ENCODE peak calls at places on chromosomes 16 and 17, in eight cellular contexts. V is aorta; T is neural progenitor cell; G is A549; B is CD4-positive, CD25-positive, alpha-beta regulatory T cell; F is hepatocyte; L is lower lobe of right lung; W is effector memory CD4-positive, alpha-beta T cell. Q is an unnamed sample.
A peak's percentile ranks its signal among the peaks of the same experiment; 100 is the strongest.

GRCh38 chr17:43217614-43218087 is 6.0 kb downstream of the TMEM106A start:
- DNase-seq in L (no peak), V (no peak), G (no peak), W (no peak), B (no peak), T (no peak), F (no peak), Q (no peak)

GRCh38 chr16:47732122-47732805 is 271.1 kb downstream of the PHKB start:
- DNase-seq in G (peak; percentile 28), F (no peak), L (no peak), V (no peak), T (no peak), B (no peak), W (no peak), Q (peak; percentile 77)

GRCh38 chr17:43702636-43703035 is 40.9 kb upstream of the MEOX1 start:
- DNase-seq in T (no peak), F (no peak), G (peak; percentile 76), B (no peak), L (no peak), W (no peak), V (no peak), Q (no peak)

GRCh38 chr17:70882504-70882903 is 713.2 kb downstream of the KCNJ2 start:
- DNase-seq in F (no peak), T (no peak), L (no peak), G (no peak), B (no peak), W (no peak), V (no peak), Q (no peak)

GRCh38 chr16:19071811-19072777 is 4.7 kb downstream of the COQ7 start:
- DNase-seq in G (peak; percentile 77), W (peak; percentile 35), V (no peak), B (peak; percentile 33), F (peak; percentile 77), T (peak; percentile 66), L (peak; percentile 70), Q (peak; percentile 79)

GRCh38 chr17:31068291-31068690 is 26.5 kb upstream of the NF1 start:
- DNase-seq in B (no peak), F (peak; percentile 23), T (peak; percentile 42), G (peak; percentile 66), L (no peak), W (no peak), V (peak; percentile 61), Q (peak; percentile 10)

GRCh38 chr17:4008496-4009163 is 44.4 kb upstream of the ATP2A3 start:
- DNase-seq in V (no peak), T (no peak), L (no peak), W (no peak), B (no peak), F (no peak), G (no peak), Q (no peak)

GRCh38 chr17:39679521-39680192 is 8.2 kb downstream of the PGAP3 start:
- DNase-seq in G (no peak), F (no peak), W (peak; percentile 21), L (no peak), B (no peak), V (no peak), T (no peak), Q (no peak)

GRCh38 chr17:49848019-49848473 is at the start of gene TAC4:
- DNase-seq in B (no peak), F (no peak), W (no peak), V (peak; percentile 28), L (no peak), T (peak; percentile 42), G (no peak), Q (no peak)

GRCh38 chr17:83178533-83179201 is 99.3 kb downstream of the METRNL start:
- DNase-seq in G (no peak), F (peak; percentile 4), L (no peak), V (no peak), W (no peak), T (peak; percentile 16), B (no peak), Q (no peak)

GRCh38 chr17:21352221-21352980 is 23.8 kb upstream of the KCNJ12 start:
- DNase-seq in V (peak; percentile 37), T (no peak), W (no peak), L (peak; percentile 23), G (no peak), B (no peak), F (no peak), Q (no peak)

GRCh38 chr16:9657659-9658058 is 524.6 kb downstream of the GRIN2A start:
- DNase-seq in V (no peak), G (no peak), W (no peak), T (no peak), B (no peak), L (no peak), F (no peak), Q (no peak)

GRCh38 chr17:46841561-46842379 is 9.6 kb upstream of the WNT9B start:
- DNase-seq in F (peak; percentile 57), W (no peak), V (no peak), L (peak; percentile 44), B (no peak), G (no peak), T (peak; percentile 77), Q (peak; percentile 55)

GRCh38 chr16:14510939-14511797 is 118.9 kb downstream of the PARN start:
- DNase-seq in B (no peak), F (no peak), W (no peak), L (no peak), T (no peak), V (no peak), G (peak; percentile 69), Q (peak; percentile 37)

GRCh38 chr17:34168989-34169388 is 86.1 kb upstream of the CCL2 start:
- DNase-seq in G (no peak), F (no peak), L (no peak), T (no peak), V (no peak), W (no peak), B (no peak), Q (no peak)

GRCh38 chr17:34171245-34171818 is 83.8 kb upstream of the CCL2 start:
- DNase-seq in G (peak; percentile 68), W (peak; percentile 15), B (no peak), L (peak; percentile 57), V (peak; percentile 69), F (peak; percentile 76), T (peak; percentile 57), Q (peak; percentile 67)

GRCh38 chr17:34166394-34166793 is 88.7 kb upstream of the CCL2 start:
- DNase-seq in B (no peak), L (no peak), W (no peak), T (no peak), F (no peak), G (no peak), V (no peak), Q (no peak)

GRCh38 chr17:34167359-34167758 is 87.7 kb upstream of the CCL2 start:
- DNase-seq in W (no peak), V (no peak), L (no peak), G (no peak), F (no peak), T (no peak), B (no peak), Q (peak; percentile 3)

DNA sequence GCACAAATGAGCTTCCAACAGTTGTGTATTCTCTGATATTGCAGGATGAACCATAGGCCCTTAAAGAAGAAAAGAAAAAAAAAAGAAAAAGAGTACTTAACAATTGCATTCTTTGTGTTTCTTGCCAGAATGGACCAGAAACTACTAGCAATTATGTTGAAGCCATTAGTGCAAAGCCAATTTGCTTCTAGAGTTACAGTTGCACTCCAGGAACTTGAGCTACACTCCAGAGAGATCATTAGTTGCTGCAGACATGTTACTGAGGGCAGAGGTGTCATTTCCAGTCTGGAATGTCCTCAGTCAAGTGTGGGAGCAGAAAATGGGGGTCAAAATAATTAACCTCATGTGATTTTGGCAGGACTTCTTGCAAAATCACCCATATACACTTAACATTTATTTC is 85.6 kb upstream of the CCL2 start:
- DNase-seq in F (no peak), T (no peak), G (no peak), V (no peak), L (no peak), W (no peak), B (no peak), Q (no peak)
- H3K4me1 ChIP-seq in F (no peaks in the 10 kb centered on the region), T (no peaks in the 10 kb centered on the region), G (no peaks in the 10 kb centered on the region), V (no peaks in the 10 kb centered on the region), L (no peaks in the 10 kb centered on the region), W (no peaks in the 10 kb centered on the region), B (no peaks in the 10 kb centered on the region), Q (peaks cover 12% of the 10 kb centered on the region)

DNA sequence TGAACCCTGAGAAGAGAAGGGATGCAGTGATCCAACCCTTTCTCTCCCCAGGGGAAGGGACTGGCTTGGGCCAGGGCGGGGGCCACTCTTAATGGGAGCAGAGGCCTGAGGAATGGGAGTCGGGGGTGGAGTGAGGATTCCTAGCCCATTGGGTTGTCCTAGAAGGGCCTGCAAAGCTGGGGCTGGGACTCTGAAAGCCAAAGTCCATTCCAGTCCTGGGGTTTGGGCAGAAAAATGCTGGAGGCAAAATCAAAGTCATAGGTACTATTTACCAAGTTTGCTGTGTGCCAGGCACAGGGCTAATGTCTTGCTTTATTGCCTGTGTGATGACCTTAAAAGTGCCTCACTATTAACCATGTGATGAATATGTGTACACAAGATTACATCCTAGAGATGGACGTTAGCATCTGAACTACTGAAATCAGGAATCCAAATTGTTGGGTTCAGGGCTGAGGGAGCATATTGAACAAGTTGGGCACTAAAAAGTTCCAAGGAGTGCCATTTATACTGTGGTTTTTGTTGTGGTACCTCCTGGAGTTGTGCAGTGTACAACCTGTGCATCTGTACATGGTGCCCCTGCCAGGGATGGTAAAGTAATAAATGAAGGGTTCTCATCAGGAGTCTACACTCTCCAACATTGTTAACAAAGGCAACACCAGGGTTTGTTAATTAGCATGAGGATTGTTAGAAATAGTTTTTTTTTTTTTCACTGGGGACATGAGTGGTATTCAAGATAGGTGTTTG is 84.4 kb upstream of the NKD1 start:
- DNase-seq in F (no peak), T (no peak), G (no peak), B (no peak), V (no peak), L (no peak), W (no peak), Q (no peak)
- H3K4me1 ChIP-seq in F (peaks cover 7% of the 10 kb centered on the region), T (peaks cover 37% of the 10 kb centered on the region), G (no peaks in the 10 kb centered on the region), B (peaks cover 3% of the 10 kb centered on the region), V (no peaks in the 10 kb centered on the region), L (peaks cover 11% of the 10 kb centered on the region), W (peaks cover 6% of the 10 kb centered on the region), Q (no peaks in the 10 kb centered on the region)

GRCh38 chr17:66947311-66947710 is 17.2 kb upstream of the CACNG4 start:
- DNase-seq in L (peak; percentile 20), W (no peak), G (no peak), V (no peak), B (no peak), T (no peak), F (no peak), Q (no peak)
- H3K4me1 ChIP-seq in L (no peaks in the 10 kb centered on the region), W (no peaks in the 10 kb centered on the region), G (peaks cover 32% of the 10 kb centered on the region), V (no peaks in the 10 kb centered on the region), B (no peaks in the 10 kb centered on the region), T (no peaks in the 10 kb centered on the region), F (peaks cover 21% of the 10 kb centered on the region), Q (no peaks in the 10 kb centered on the region)

GRCh38 chr16:10931133-10931532 is 11.1 kb downstream of the DEXI start:
- DNase-seq in W (no peak), L (no peak), B (no peak), T (no peak), G (no peak), F (no peak), V (no peak), Q (no peak)

GRCh38 chr16:10934325-10935107 is 7.8 kb downstream of the DEXI start:
- DNase-seq in G (no peak), T (no peak), F (no peak), B (no peak), V (no peak), W (no peak), L (no peak), Q (no peak)

GRCh38 chr16:10931977-10932632 is 10.2 kb downstream of the DEXI start:
- DNase-seq in V (no peak), F (no peak), G (no peak), L (no peak), B (no peak), W (no peak), T (no peak), Q (no peak)

GRCh38 chr16:10933865-10934264 is 8.4 kb downstream of the DEXI start:
- DNase-seq in B (no peak), L (no peak), V (no peak), T (no peak), G (no peak), W (no peak), F (no peak), Q (no peak)

GRCh38 chr16:10932959-10933710 is 9.1 kb downstream of the DEXI start:
- DNase-seq in V (no peak), G (no peak), W (no peak), L (no peak), F (no peak), B (no peak), T (no peak), Q (no peak)
- H3K4me1 ChIP-seq in V (peaks cover 8% of the 10 kb centered on the region), G (no peaks in the 10 kb centered on the region), W (peaks cover 17% of the 10 kb centered on the region), L (peaks cover 66% of the 10 kb centered on the region), F (peaks cover 1% of the 10 kb centered on the region), B (peaks cover 28% of the 10 kb centered on the region), T (no peaks in the 10 kb centered on the region), Q (peaks cover 29% of the 10 kb centered on the region)